ENCODE peak calls at places on chromosomes 3 and 15, in four cellular contexts. One of them, this sample, is unnamed.

GRCh38 chr3:29333520-29333919 is 52.6 kb downstream of the RBMS3 start:
- DNase-seq in tibial artery: no peak
- DNase-seq in Peyer's patch: no peak
- DNase-seq in CD4-positive, alpha-beta T cell: no peak
- DNase-seq in this sample: no peak

GRCh38 chr3:38254872-38255271 is 10.7 kb upstream of the SLC22A13 start:
- DNase-seq in CD4-positive, alpha-beta T cell: no peak
- DNase-seq in tibial artery: no peak
- DNase-seq in Peyer's patch: no peak
- DNase-seq in this sample: no peak

GRCh38 chr3:33440578-33441321 is 545 bp upstream of the UBP1 start:
- DNase-seq in tibial artery: peak; percentile 100
- DNase-seq in CD4-positive, alpha-beta T cell: peak; percentile 96
- DNase-seq in Peyer's patch: peak; percentile 99
- DNase-seq in this sample: peak; percentile 97

GRCh38 chr3:45137656-45138181 is 8.5 kb downstream of the CDCP1 start:
- DNase-seq in CD4-positive, alpha-beta T cell: no peak
- DNase-seq in tibial artery: no peak
- DNase-seq in Peyer's patch: no peak
- DNase-seq in this sample: no peak

GRCh38 chr3:196949750-196950149 is 7.4 kb upstream of the NCBP2 start:
- DNase-seq in Peyer's patch: no peak
- DNase-seq in tibial artery: no peak
- DNase-seq in CD4-positive, alpha-beta T cell: no peak
- DNase-seq in this sample: no peak

GRCh38 chr3:8442993-8443670 is 58.5 kb upstream of the LMCD1 start:
- DNase-seq in Peyer's patch: no peak
- DNase-seq in CD4-positive, alpha-beta T cell: no peak
- DNase-seq in tibial artery: no peak
- DNase-seq in this sample: no peak

GRCh38 chr15:69225355-69226027 is 65.1 kb downstream of the GLCE start:
- DNase-seq in CD4-positive, alpha-beta T cell: no peak
- DNase-seq in Peyer's patch: no peak
- DNase-seq in tibial artery: no peak
- DNase-seq in this sample: no peak

GRCh38 chr3:3699816-3700633 is 99.2 kb upstream of the LRRN1 start:
- DNase-seq in Peyer's patch: no peak
- DNase-seq in tibial artery: no peak
- DNase-seq in CD4-positive, alpha-beta T cell: no peak
- DNase-seq in this sample: no peak

GRCh38 chr3:111210003-111210699 is 138.5 kb downstream of the NECTIN3 start:
- DNase-seq in Peyer's patch: no peak
- DNase-seq in CD4-positive, alpha-beta T cell: no peak
- DNase-seq in tibial artery: no peak
- DNase-seq in this sample: no peak

GRCh38 chr3:195080125-195080524 is 190.8 kb downstream of the XXYLT1 start:
- DNase-seq in Peyer's patch: no peak
- DNase-seq in CD4-positive, alpha-beta T cell: no peak
- DNase-seq in tibial artery: no peak
- DNase-seq in this sample: no peak

GRCh38 chr3:3189102-3189727 is 9.7 kb upstream of the CRBN start:
- DNase-seq in CD4-positive, alpha-beta T cell: no peak
- DNase-seq in tibial artery: no peak
- DNase-seq in Peyer's patch: no peak
- DNase-seq in this sample: no peak

GRCh38 chr15:40454904-40455391 is 14.2 kb downstream of the BAHD1 start:
- DNase-seq in Peyer's patch: no peak
- DNase-seq in CD4-positive, alpha-beta T cell: no peak
- DNase-seq in tibial artery: no peak
- DNase-seq in this sample: no peak

GRCh38 chr3:172658344-172659245 is 52.3 kb downstream of the NCEH1 start:
- DNase-seq in Peyer's patch: no peak
- DNase-seq in CD4-positive, alpha-beta T cell: no peak
- DNase-seq in tibial artery: no peak
- DNase-seq in this sample: no peak

GRCh38 chr3:189842681-189843602 is 211.8 kb downstream of the TP63 start:
- DNase-seq in CD4-positive, alpha-beta T cell: no peak
- DNase-seq in tibial artery: no peak
- DNase-seq in Peyer's patch: no peak
- DNase-seq in this sample: no peak
- H3K27ac ChIP-seq in CD4-positive, alpha-beta T cell: no peak overlapping the region
- H3K27ac ChIP-seq in tibial artery: no peak overlapping the region
- H3K27ac ChIP-seq in Peyer's patch: no peak overlapping the region
- H3K27ac ChIP-seq in this sample: no peak overlapping the region

DNA sequence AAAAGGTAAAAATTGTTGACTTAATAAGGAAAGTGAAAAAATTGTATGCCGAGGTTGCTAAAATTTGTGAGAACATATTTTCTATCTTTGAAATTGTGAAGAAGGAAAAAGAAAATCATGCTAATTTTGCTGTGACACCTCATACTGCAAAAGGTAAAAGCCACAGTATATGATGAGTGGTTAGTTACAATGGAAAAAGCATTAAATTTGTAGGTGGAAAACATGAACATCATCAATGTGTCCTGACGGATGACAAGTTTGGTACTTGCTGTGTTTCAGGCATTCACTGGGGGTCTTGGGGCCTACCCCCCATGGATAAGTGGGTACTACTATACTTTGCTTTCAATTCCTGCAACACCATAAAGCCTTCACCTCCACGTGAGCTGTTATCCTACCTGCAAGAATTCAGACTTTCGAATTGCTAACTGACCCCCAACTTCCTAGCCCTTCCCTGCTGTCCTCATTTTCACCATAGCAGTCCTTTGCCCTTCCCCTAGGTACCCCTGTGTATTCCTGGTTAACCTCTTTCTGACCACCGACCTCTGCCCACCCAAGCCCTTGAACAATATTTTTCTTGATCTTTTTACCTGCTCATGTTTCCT is 62.4 kb downstream of the RAB7A start:
- DNase-seq in tibial artery: no peak
- DNase-seq in Peyer's patch: no peak
- DNase-seq in CD4-positive, alpha-beta T cell: no peak
- DNase-seq in this sample: no peak
- H3K27ac ChIP-seq in tibial artery: no peak overlapping the region
- H3K27ac ChIP-seq in Peyer's patch: peak overlapping the region; percentile 69
- H3K27ac ChIP-seq in CD4-positive, alpha-beta T cell: peak overlapping the region; percentile 64
- H3K27ac ChIP-seq in this sample: peak overlapping the region; percentile 81

DNA sequence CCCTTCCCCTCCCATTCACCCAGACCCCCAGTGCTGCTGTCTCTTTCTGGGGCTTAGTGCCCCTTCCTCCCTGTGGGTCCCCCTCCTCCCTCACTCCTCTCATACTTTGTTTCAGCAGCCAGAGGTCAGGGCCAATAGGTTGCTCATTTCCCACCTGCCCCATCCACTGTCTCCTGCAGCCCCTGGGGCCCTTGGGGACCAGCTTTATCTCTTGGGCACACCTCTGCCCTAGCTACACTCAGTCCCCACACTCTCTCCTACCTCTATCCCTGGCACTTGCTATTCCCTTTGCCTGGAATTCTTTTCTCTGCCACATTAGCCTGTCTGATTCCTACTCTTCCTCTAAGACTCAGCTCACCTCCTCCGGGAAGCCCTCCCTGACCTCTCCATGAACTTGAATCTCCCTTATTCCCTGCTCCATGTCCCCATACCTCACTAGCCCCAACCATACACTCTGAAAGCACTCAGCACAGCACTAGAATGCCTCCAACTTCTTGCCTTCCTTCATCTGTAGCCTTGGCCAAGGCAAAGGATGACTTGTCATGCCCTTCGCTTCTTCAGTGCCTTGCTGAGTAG is 14.6 kb downstream of the ANPEP start:
- DNase-seq in Peyer's patch: no peak
- DNase-seq in CD4-positive, alpha-beta T cell: no peak
- DNase-seq in tibial artery: no peak
- DNase-seq in this sample: no peak
- H3K27ac ChIP-seq in Peyer's patch: no peak overlapping the region
- H3K27ac ChIP-seq in CD4-positive, alpha-beta T cell: no peak overlapping the region
- H3K27ac ChIP-seq in tibial artery: no peak overlapping the region
- H3K27ac ChIP-seq in this sample: no peak overlapping the region

GRCh38 chr3:135908737-135909136 is 56.8 kb upstream of the PPP2R3A start:
- DNase-seq in CD4-positive, alpha-beta T cell: no peak
- DNase-seq in tibial artery: no peak
- DNase-seq in Peyer's patch: no peak
- DNase-seq in this sample: no peak
- H3K27ac ChIP-seq in CD4-positive, alpha-beta T cell: no peak overlapping the region
- H3K27ac ChIP-seq in tibial artery: no peak overlapping the region
- H3K27ac ChIP-seq in Peyer's patch: no peak overlapping the region
- H3K27ac ChIP-seq in this sample: no peak overlapping the region

GRCh38 chr15:36434160-36434559 is 145.3 kb upstream of the CDIN1 start:
- DNase-seq in tibial artery: no peak
- DNase-seq in CD4-positive, alpha-beta T cell: no peak
- DNase-seq in Peyer's patch: no peak
- DNase-seq in this sample: no peak

GRCh38 chr15:36430280-36430679 is 149.1 kb upstream of the CDIN1 start:
- DNase-seq in tibial artery: no peak
- DNase-seq in CD4-positive, alpha-beta T cell: no peak
- DNase-seq in Peyer's patch: no peak
- DNase-seq in this sample: no peak

GRCh38 chr15:36430721-36431265 is 148.6 kb upstream of the CDIN1 start:
- DNase-seq in tibial artery: no peak
- DNase-seq in Peyer's patch: no peak
- DNase-seq in CD4-positive, alpha-beta T cell: no peak
- DNase-seq in this sample: no peak

GRCh38 chr15:36429707-36430106 is 149.7 kb upstream of the CDIN1 start:
- DNase-seq in Peyer's patch: no peak
- DNase-seq in tibial artery: no peak
- DNase-seq in CD4-positive, alpha-beta T cell: no peak
- DNase-seq in this sample: no peak

DNA sequence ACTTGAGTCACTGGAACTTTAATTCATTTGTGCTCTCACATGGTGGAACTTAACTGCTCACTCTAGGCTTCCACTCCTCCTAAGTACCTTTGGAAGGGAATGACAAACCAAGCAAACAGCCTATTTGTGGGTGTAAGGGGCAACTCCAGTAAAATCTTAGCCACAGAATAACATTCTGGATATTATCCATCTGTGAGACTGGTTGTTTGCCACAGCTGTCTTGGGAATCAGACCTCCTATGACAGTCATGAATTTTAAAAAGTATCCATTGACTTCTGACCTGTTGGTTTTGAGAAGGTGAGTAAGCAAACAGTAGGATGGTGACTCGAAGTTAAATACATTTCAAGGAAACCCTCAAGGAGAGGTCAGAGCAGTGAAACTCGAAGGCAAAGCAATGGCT is 147.3 kb upstream of the CDIN1 start:
- DNase-seq in Peyer's patch: no peak
- DNase-seq in tibial artery: no peak
- DNase-seq in CD4-positive, alpha-beta T cell: no peak
- DNase-seq in this sample: no peak
- H3K27ac ChIP-seq in Peyer's patch: no peak overlapping the region
- H3K27ac ChIP-seq in tibial artery: no peak overlapping the region
- H3K27ac ChIP-seq in CD4-positive, alpha-beta T cell: no peak overlapping the region
- H3K27ac ChIP-seq in this sample: no peak overlapping the region

DNA sequence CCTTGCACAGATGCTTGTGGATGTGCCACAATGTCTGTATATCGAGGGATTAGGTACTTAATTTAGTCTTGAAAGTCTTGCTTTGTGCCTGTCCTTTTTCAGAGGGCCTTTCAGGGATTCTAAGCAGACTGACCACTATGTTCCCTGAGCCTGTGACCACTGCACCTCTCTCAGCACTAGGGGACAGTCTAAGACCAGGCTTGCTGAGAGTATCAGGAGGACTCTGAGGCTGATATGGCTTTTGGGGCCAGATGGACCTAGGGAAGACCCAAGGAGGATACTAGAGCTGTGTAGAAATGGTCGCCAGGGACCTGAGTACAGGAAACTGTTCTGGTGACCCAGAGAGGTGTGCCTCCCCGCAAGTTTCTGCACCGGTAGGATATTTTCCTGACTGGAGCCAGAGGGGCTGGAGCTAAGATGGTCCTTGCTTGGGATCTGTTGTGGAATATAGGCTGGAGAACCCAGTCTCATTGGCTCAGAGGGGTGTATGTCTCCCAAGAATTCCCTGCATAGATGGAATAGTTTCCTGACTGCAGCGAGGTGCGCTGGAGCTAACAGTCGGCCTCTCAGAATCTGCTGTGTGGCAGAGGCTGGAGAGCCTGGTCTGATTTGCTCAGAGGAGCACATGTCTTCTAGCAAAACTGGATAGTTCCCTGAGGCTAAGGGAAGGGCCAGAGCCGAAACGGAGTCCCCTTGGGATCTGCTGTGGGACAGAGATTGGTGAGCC is 213.2 kb upstream of the DCBLD2 start:
- DNase-seq in tibial artery: no peak
- DNase-seq in CD4-positive, alpha-beta T cell: no peak
- DNase-seq in Peyer's patch: no peak
- DNase-seq in this sample: no peak
- H3K27ac ChIP-seq in tibial artery: no peak overlapping the region
- H3K27ac ChIP-seq in CD4-positive, alpha-beta T cell: no peak overlapping the region
- H3K27ac ChIP-seq in Peyer's patch: no peak overlapping the region
- H3K27ac ChIP-seq in this sample: no peak overlapping the region

GRCh38 chr15:79009388-79009787 is 64.5 kb upstream of the CTSH start:
- DNase-seq in Peyer's patch: peak; percentile 49
- DNase-seq in tibial artery: no peak
- DNase-seq in CD4-positive, alpha-beta T cell: no peak
- DNase-seq in this sample: no peak

GRCh38 chr15:79006071-79006470 is 61.2 kb upstream of the CTSH start:
- DNase-seq in Peyer's patch: no peak
- DNase-seq in tibial artery: no peak
- DNase-seq in CD4-positive, alpha-beta T cell: no peak
- DNase-seq in this sample: no peak

GRCh38 chr15:79008666-79009065 is 63.8 kb upstream of the CTSH start:
- DNase-seq in CD4-positive, alpha-beta T cell: no peak
- DNase-seq in Peyer's patch: no peak
- DNase-seq in tibial artery: no peak
- DNase-seq in this sample: no peak

GRCh38 chr15:79004336-79004735 is 59.5 kb upstream of the CTSH start:
- DNase-seq in CD4-positive, alpha-beta T cell: no peak
- DNase-seq in Peyer's patch: peak; percentile 73
- DNase-seq in tibial artery: no peak
- DNase-seq in this sample: peak; percentile 51

GRCh38 chr15:79007066-79007465 is 62.2 kb upstream of the CTSH start:
- DNase-seq in Peyer's patch: peak; percentile 60
- DNase-seq in CD4-positive, alpha-beta T cell: no peak
- DNase-seq in tibial artery: no peak
- DNase-seq in this sample: no peak
- H3K27ac ChIP-seq in Peyer's patch: no peak overlapping the region
- H3K27ac ChIP-seq in CD4-positive, alpha-beta T cell: no peak overlapping the region
- H3K27ac ChIP-seq in tibial artery: no peak overlapping the region
- H3K27ac ChIP-seq in this sample: no peak overlapping the region